ENCODE peak calls at places on chromosomes 2 and 18, in five cellular contexts. U, I, B, H and V are unnamed samples.

GRCh38 chr2:43269706-43270105 is 43.3 kb upstream of the ZFP36L2 start:
- DNase-seq in U (no peak), I (peak), B (no peak), H (peak), V (peak)

GRCh38 chr18:77206676-77207370 is 42.8 kb upstream of the GALR1 start:
- DNase-seq in U (no peak), I (peak), B (no peak), H (peak), V (peak)

GRCh38 chr2:98455494-98455976 is 10.9 kb downstream of the INPP4A start:
- DNase-seq in U (no peak), I (peak), B (no peak), H (no peak), V (peak)

GRCh38 chr2:50791271-50791670 is 240.7 kb downstream of the NRXN1 start:
- DNase-seq in U (no peak), I (no peak), B (no peak), H (no peak), V (no peak)

GRCh38 chr2:64491426-64491825 is 32.7 kb upstream of the AFTPH start:
- DNase-seq in U (no peak), I (peak), B (no peak), H (peak), V (no peak)

GRCh38 chr18:36532394-36532793 is 234.9 kb downstream of the FHOD3 start:
- DNase-seq in U (no peak), I (peak), B (no peak), H (peak), V (no peak)

GRCh38 chr2:130368786-130369185 is 12.9 kb downstream of the PTPN18 start:
- DNase-seq in U (no peak), I (no peak), B (no peak), H (no peak), V (peak)

GRCh38 chr2:10410001-10410671 is 38.0 kb downstream of the ODC1 start:
- DNase-seq in U (no peak), I (peak), B (no peak), H (peak), V (no peak)

GRCh38 chr2:206556357-206556949 is 85.8 kb upstream of the FAM237A start:
- DNase-seq in U (peak), I (peak), B (no peak), H (peak), V (no peak)

GRCh38 chr18:35183846-35184245 is 57.0 kb upstream of the ZNF397 start:
- DNase-seq in U (no peak), I (no peak), B (no peak), H (no peak), V (no peak)

GRCh38 chr2:158745067-158745865 is 49.9 kb upstream of the DAPL1 start:
- DNase-seq in U (peak), I (peak), B (no peak), H (peak), V (no peak)

GRCh38 chr2:99559075-99559662 is 69.4 kb upstream of the REV1 start:
- DNase-seq in U (peak), I (peak), B (peak), H (peak), V (peak)

GRCh38 chr2:120685403-120686297 is 50.0 kb upstream of the GLI2 start:
- DNase-seq in U (no peak), I (no peak), B (no peak), H (no peak), V (peak)

GRCh38 chr18:48933578-48934399 is 17.0 kb downstream of the SMAD7 start:
- DNase-seq in U (no peak), I (no peak), B (no peak), H (no peak), V (no peak)

GRCh38 chr2:63764630-63765029 is 77.1 kb upstream of the UGP2 start:
- DNase-seq in U (no peak), I (no peak), B (no peak), H (no peak), V (no peak)

GRCh38 chr2:105369777-105370690 is 28.8 kb downstream of the FHL2 start:
- DNase-seq in U (peak), I (peak), B (peak), H (peak), V (peak)

GRCh38 chr2:150011336-150011735 is 423.8 kb upstream of the MMADHC start:
- DNase-seq in U (no peak), I (peak), B (no peak), H (peak), V (no peak)

GRCh38 chr2:18009891-18010290 is 131.4 kb downstream of the KCNS3 start:
- DNase-seq in U (no peak), I (peak), B (no peak), H (no peak), V (no peak)

GRCh38 chr2:193428336-193428818 is 1233.6 kb upstream of the TMEFF2 start:
- DNase-seq in U (no peak), I (no peak), B (no peak), H (no peak), V (no peak)

GRCh38 chr2:37589298-37589697 is 82.1 kb downstream of the CDC42EP3 start:
- DNase-seq in U (no peak), I (peak), B (no peak), H (peak), V (no peak)

GRCh38 chr2:209383212-209383611 is 40.6 kb upstream of the MAP2 start:
- DNase-seq in U (no peak), I (peak), B (no peak), H (peak), V (no peak)

GRCh38 chr2:30139131-30139870 is 7.5 kb upstream of the YPEL5 start:
- DNase-seq in U (no peak), I (no peak), B (peak), H (no peak), V (no peak)

GRCh38 chr2:86263956-86264355 is 64.7 kb downstream of the MRPL35 start:
- DNase-seq in U (no peak), I (no peak), B (no peak), H (no peak), V (no peak)

GRCh38 chr2:236265675-236266074 is 1.5 kb upstream of the ASB18 start:
- DNase-seq in U (no peak), I (no peak), B (no peak), H (no peak), V (no peak)

GRCh38 chr2:199987586-199987985 is 32.2 kb downstream of the MAIP1 start:
- DNase-seq in U (no peak), I (no peak), B (no peak), H (no peak), V (no peak)

GRCh38 chr2:135190799-135191198 is 138.7 kb downstream of the RAB3GAP1 start:
- DNase-seq in U (no peak), I (no peak), B (no peak), H (no peak), V (no peak)

GRCh38 chr18:52920665-52921064 is 580.7 kb downstream of the DCC start:
- DNase-seq in U (no peak), I (no peak), B (no peak), H (no peak), V (no peak)
- H3K27ac ChIP-seq in U (no peak), I (no peak), B (no peak), H (no peak), V (no peak)

GRCh38 chr18:21686282-21687105 is 18.1 kb downstream of the ABHD3 start:
- DNase-seq in U (peak), I (peak), B (no peak), H (no peak), V (no peak)
- H3K27ac ChIP-seq in U (peak), I (peak), B (no peak), H (no peak), V (peak)

GRCh38 chr2:176560296-176560695 is 291.1 kb downstream of the MTX2 start:
- DNase-seq in U (no peak), I (peak), B (no peak), H (no peak), V (no peak)
- H3K27ac ChIP-seq in U (no peak), I (no peak), B (no peak), H (no peak), V (no peak)

DNA sequence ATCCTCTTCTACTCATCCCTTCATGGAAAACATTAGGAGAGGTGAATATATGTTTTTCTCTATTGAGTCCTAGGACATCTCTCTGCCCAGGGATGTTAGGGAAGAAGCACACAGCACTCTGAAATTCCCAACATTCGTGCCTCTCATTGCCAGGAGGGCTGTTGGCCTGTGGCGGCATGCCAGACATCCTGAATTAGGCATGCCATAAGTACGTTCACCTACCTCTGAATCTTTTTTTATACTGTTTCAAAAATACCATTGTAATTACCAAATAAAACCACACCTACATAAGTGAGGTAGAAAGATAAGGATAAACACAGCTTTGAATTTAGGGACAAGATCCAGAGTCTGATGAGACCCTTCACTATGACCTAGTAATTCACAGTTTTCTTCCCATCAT is 66.4 kb upstream of the STAM2 start:
- DNase-seq in U (no peak), I (peak), B (no peak), H (no peak), V (no peak)
- H3K27ac ChIP-seq in U (no peak), I (no peak), B (no peak), H (no peak), V (no peak)

GRCh38 chr18:10516078-10516477 is 9.7 kb upstream of the NAPG start:
- DNase-seq in U (no peak), I (no peak), B (no peak), H (no peak), V (no peak)

GRCh38 chr18:10518595-10519273 is 7.1 kb upstream of the NAPG start:
- DNase-seq in U (peak), I (peak), B (no peak), H (no peak), V (peak)

GRCh38 chr18:10515456-10515855 is 10.4 kb upstream of the NAPG start:
- DNase-seq in U (no peak), I (no peak), B (no peak), H (no peak), V (no peak)

GRCh38 chr18:10514082-10514481 is 11.7 kb upstream of the NAPG start:
- DNase-seq in U (no peak), I (no peak), B (no peak), H (no peak), V (no peak)

GRCh38 chr18:10514621-10515020 is 11.2 kb upstream of the NAPG start:
- DNase-seq in U (peak), I (no peak), B (no peak), H (no peak), V (no peak)
- H3K27ac ChIP-seq in U (peak), I (no peak), B (no peak), H (no peak), V (no peak)

GRCh38 chr2:60353406-60353800 is 200.1 kb downstream of the BCL11A start:
- DNase-seq in U (no peak), I (no peak), B (no peak), H (no peak), V (no peak)
- H3K27ac ChIP-seq in U (no peak), I (no peak), B (no peak), H (no peak), V (no peak)

DNA sequence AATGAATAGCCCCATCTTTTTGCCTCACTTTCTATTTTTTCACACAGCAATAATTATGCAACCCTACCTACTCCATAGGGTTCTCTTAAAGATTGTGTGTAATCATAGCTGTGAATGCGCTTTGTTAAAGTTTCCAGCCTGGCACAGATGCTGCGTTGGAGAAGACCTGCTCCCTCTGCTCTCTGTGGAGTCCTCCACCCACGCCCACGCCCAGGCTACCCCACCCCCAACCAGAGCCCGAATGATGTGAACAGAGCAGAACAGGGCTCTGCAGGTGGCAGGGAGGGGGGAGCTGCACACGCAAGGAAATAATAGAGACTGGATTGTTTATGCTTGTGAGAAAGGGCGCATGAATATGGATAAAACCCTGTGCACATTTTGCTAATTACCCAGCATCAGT is 447.6 kb downstream of the BCL11A start:
- DNase-seq in U (no peak), I (no peak), B (no peak), H (no peak), V (no peak)
- H3K27ac ChIP-seq in U (no peak), I (no peak), B (no peak), H (no peak), V (no peak)